ENCODE peak calls at places on chromosomes 12 and 14, in four cellular contexts. N is EL, X is caudate nucleus, E is HFF-Myc. D is an unnamed sample.

GRCh38 chr12:510071-510825 is 50.5 kb downstream of the B4GALNT3 start:
- DNase-seq in N (no peak), X (no peak), E (no peak), D (peak; percentile 53)

GRCh38 chr14:96400495-96400894 is 8.6 kb downstream of the AK7 start:
- DNase-seq in E (no peak), X (peak; percentile 67), N (no peak), D (no peak)

GRCh38 chr14:69299286-69300035 is 39.5 kb downstream of the GALNT16 start:
- DNase-seq in X (no peak), N (no peak), E (no peak), D (no peak)

GRCh38 chr12:3130053-3130805 is 53.0 kb downstream of the TSPAN9 start:
- DNase-seq in X (peak; percentile 6), N (no peak), E (no peak), D (peak; percentile 73)

GRCh38 chr12:84756961-84757360 is 155.6 kb downstream of the SLC6A15 start:
- DNase-seq in E (no peak), X (no peak), N (peak; percentile 76), D (peak; percentile 50)

GRCh38 chr12:94304012-94304411 is 155.6 kb downstream of the PLXNC1 start:
- DNase-seq in X (no peak), E (no peak), N (no peak), D (no peak)

GRCh38 chr12:1546931-1547640 is 47.3 kb downstream of the FBXL14 start:
- DNase-seq in E (no peak), X (no peak), N (no peak), D (no peak)

GRCh38 chr12:27333311-27334009 is 824 bp downstream of the BMAL2 start:
- DNase-seq in X (no peak), E (no peak), N (peak; percentile 42), D (peak; percentile 39)

GRCh38 chr14:32468955-32469354 is 139.9 kb downstream of the AKAP6 start:
- DNase-seq in N (peak; percentile 78), E (no peak), X (no peak), D (peak; percentile 71)

GRCh38 chr14:59294662-59294992 is 106.2 kb downstream of the DAAM1 start:
- DNase-seq in N (no peak), E (peak; percentile 42), X (no peak), D (no peak)

GRCh38 chr12:54390668-54391551 is 6.4 kb upstream of the ZNF385A start:
- DNase-seq in N (no peak), X (peak; percentile 14), E (no peak), D (no peak)

GRCh38 chr12:40211185-40211584 is 13.6 kb upstream of the LRRK2 start:
- DNase-seq in N (no peak), X (no peak), E (no peak), D (no peak)

GRCh38 chr14:34065222-34065621 is 114.3 kb upstream of the EGLN3 start:
- DNase-seq in X (no peak), N (no peak), E (no peak), D (no peak)

GRCh38 chr14:76203086-76204001 is 51.6 kb downstream of the GPATCH2L start:
- DNase-seq in X (no peak), N (peak; percentile 92), E (peak; percentile 74), D (peak; percentile 97)

GRCh38 chr12:72491399-72491798 is 219.2 kb downstream of the TRHDE start:
- DNase-seq in E (no peak), N (no peak), X (no peak), D (no peak)

GRCh38 chr14:97707603-97708002 is 910.4 kb downstream of the VRK1 start:
- DNase-seq in N (no peak), E (no peak), X (no peak), D (no peak)

GRCh38 chr12:9347328-9348127 is 139.3 kb upstream of the PZP start:
- DNase-seq in E (no peak), X (no peak), N (peak; percentile 69), D (peak; percentile 58)

GRCh38 chr12:105741786-105742566 is 396.8 kb downstream of the NUAK1 start:
- DNase-seq in N (peak; percentile 86), E (no peak), X (no peak), D (peak; percentile 20)

GRCh38 chr12:110742718-110743570 is at the start of gene PPP1CC:
- DNase-seq in N (peak; percentile 94), E (peak; percentile 62), X (peak; percentile 92), D (peak; percentile 83)

GRCh38 chr12:46702581-46703344 is 123.0 kb downstream of the SLC38A4 start:
- DNase-seq in X (no peak), E (no peak), N (peak; percentile 76), D (peak; percentile 39)

GRCh38 chr12:45076417-45077031 is 25.6 kb upstream of the DBX2 start:
- DNase-seq in N (no peak), E (no peak), X (no peak), D (no peak)

GRCh38 chr12:117151195-117152031 is 38.9 kb downstream of the FBXO21 start:
- DNase-seq in N (peak; percentile 41), X (peak; percentile 33), E (no peak), D (no peak)

GRCh38 chr12:15200703-15201102 is 20.5 kb downstream of the RERG start:
- DNase-seq in X (no peak), E (no peak), N (no peak), D (no peak)

GRCh38 chr12:57031228-57031670 is 14.9 kb upstream of the TAC3 start:
- DNase-seq in N (no peak), E (no peak), X (no peak), D (peak; percentile 32)

GRCh38 chr12:128687851-128688250 is 135.9 kb downstream of the SLC15A4 start:
- DNase-seq in N (no peak), E (no peak), X (no peak), D (no peak)

GRCh38 chr12:3380200-3381020 is 110.6 kb upstream of the PRMT8 start:
- DNase-seq in X (no peak), N (no peak), E (peak; percentile 22), D (no peak)

GRCh38 chr14:104573930-104574329 is 5.6 kb upstream of the C14orf180 start:
- DNase-seq in X (no peak), N (no peak), E (no peak), D (no peak)

GRCh38 chr12:124517260-124518050 is 50.0 kb downstream of the NCOR2 start:
- DNase-seq in N (peak; percentile 37), X (peak; percentile 72), E (no peak), D (peak; percentile 54)

GRCh38 chr12:24069532-24070395 is 120.3 kb upstream of the SOX5 start:
- DNase-seq in N (no peak), X (no peak), E (no peak), D (no peak)

GRCh38 chr14:98368214-98368613 is 903.8 kb downstream of the BCL11B start:
- DNase-seq in N (no peak), X (no peak), E (no peak), D (no peak)

GRCh38 chr12:76158518-76159321 is 74.2 kb upstream of the NAP1L1 start:
- DNase-seq in N (peak; percentile 90), E (peak; percentile 61), X (peak; percentile 30), D (peak; percentile 80)

GRCh38 chr14:94485944-94486841 is 10.2 kb upstream of the SERPINA9 start:
- DNase-seq in E (peak; percentile 10), X (peak; percentile 1), N (peak; percentile 75), D (peak; percentile 49)

GRCh38 chr12:4282103-4282891 is 8.7 kb downstream of the CCND2 start:
- DNase-seq in X (no peak), E (no peak), N (no peak), D (no peak)

GRCh38 chr12:12964255-12964654 is 12.3 kb upstream of the GPRC5D start:
- DNase-seq in E (no peak), N (no peak), X (no peak), D (peak; percentile 4)

GRCh38 chr14:89292579-89293348 is 124.3 kb downstream of the FOXN3 start:
- DNase-seq in X (no peak), E (no peak), N (no peak), D (no peak)

GRCh38 chr14:35398095-35398584 is 6.4 kb downstream of the NFKBIA start:
- DNase-seq in X (no peak), E (no peak), N (no peak), D (no peak)